ENCODE peak calls at places on chromosome 12, in ten cellular contexts. G is small intestine; H is cardiac muscle cell; R is trophoblast cell; K is sigmoid colon; T is right cardiac atrium; A is colonic mucosa; W is PC-3; P is effector memory CD4-positive, alpha-beta T cell; O is mesenchymal stem cell. Y is an unnamed sample.
A peak's percentile ranks its signal among the peaks of the same experiment; 100 is the strongest.

GRCh38 chr12:3144495-3144894 is 67.3 kb downstream of the TSPAN9 start:
- DNase-seq in G (no peak), H (no peak), R (no peak), K (no peak), T (no peak), A (no peak), W (no peak), P (no peak), O (no peak), Y (no peak)

GRCh38 chr12:11174022-11174421 is 3.0 kb downstream of the SMIM10L1 start:
- DNase-seq in G (no peak), H (peak; percentile 27), R (no peak), K (no peak), T (no peak), A (no peak), W (no peak), P (no peak), O (peak; percentile 7), Y (no peak)

GRCh38 chr12:2429032-2429431 is 365.7 kb upstream of the FKBP4 start:
- DNase-seq in G (no peak), H (no peak), R (no peak), K (peak; percentile 80), T (no peak), A (no peak), W (no peak), P (no peak), O (no peak), Y (no peak)

GRCh38 chr12:68374315-68374982 is 42.3 kb upstream of the MDM1 start:
- DNase-seq in G (no peak), H (no peak), R (peak; percentile 38), K (no peak), T (no peak), A (no peak), W (peak; percentile 70), P (peak; percentile 25), O (no peak), Y (no peak)

GRCh38 chr12:26870491-26871419 is 37.8 kb upstream of the ITPR2 start:
- DNase-seq in G (peak; percentile 46), H (peak; percentile 92), R (peak; percentile 76), K (peak; percentile 68), T (peak; percentile 57), A (peak; percentile 47), W (peak; percentile 97), P (no peak), O (peak; percentile 29), Y (no peak)

GRCh38 chr12:110270125-110270962 is 10.7 kb upstream of the ATP2A2 start:
- DNase-seq in G (no peak), H (peak; percentile 68), R (no peak), K (peak; percentile 87), T (peak; percentile 64), A (no peak), W (peak; percentile 92), P (no peak), O (peak; percentile 82), Y (no peak)

GRCh38 chr12:16604853-16605252 is 1.1 kb downstream of the LMO3 start:
- DNase-seq in G (no peak), H (no peak), R (no peak), K (peak; percentile 76), T (peak; percentile 48), A (no peak), W (no peak), P (no peak), O (no peak), Y (no peak)

GRCh38 chr12:108850854-108851573 is 6.4 kb downstream of the SSH1 start:
- DNase-seq in G (no peak), H (peak; percentile 90), R (peak; percentile 36), K (peak; percentile 81), T (peak; percentile 82), A (no peak), W (no peak), P (no peak), O (peak; percentile 97), Y (peak; percentile 85)

DNA sequence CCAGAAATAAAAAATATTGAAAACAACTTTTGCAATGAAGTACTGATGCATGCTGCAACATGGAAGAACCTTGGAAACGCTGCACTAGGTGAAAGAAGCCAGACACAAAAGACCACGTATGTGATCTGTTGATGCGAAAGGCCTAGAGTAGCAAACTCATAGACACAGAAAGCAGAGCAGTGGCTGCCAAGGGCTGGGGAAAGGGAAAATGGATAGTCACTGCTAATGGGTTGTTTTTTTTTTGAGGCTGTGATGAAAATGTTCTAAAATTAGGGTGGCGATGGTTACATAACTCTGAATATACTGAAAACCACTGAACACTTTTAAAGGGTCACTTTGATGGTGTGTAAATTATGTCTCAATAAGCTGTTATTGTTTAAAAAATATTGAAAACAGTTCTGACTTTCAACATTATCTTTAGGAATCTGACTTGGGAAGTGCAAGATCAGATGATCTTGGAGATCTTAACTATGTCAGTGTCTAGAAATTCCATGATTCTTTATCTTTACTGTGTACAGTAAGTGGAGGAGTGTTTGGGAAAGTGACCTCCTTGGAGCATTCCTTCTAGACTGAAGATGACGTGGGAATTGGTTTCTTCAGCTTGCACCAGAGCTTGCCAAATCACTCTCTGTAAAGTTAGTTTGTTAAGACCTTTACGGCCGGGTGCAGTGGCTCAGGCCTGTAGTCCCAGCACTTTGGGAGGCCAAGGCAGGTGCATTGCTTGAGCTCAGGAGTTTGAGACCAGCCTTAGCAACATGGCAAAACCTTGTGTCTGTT is 12.4 kb downstream of the MLXIP start:
- DNase-seq in G (no peak), H (peak; percentile 97), R (peak; percentile 97), K (peak; percentile 92), T (no peak), A (peak; percentile 45), W (no peak), P (no peak), O (peak; percentile 99), Y (no peak)
- H3K4me1 ChIP-seq in G (peaks cover 25% of the 10 kb centered on the region), H (peaks cover 11% of the 10 kb centered on the region), R (peaks cover 6% of the 10 kb centered on the region), K (peaks cover 100% of the 10 kb centered on the region), T (peaks cover 30% of the 10 kb centered on the region), A (peaks cover 31% of the 10 kb centered on the region), W (no peaks in the 10 kb centered on the region), P (peaks cover 28% of the 10 kb centered on the region), O (peaks cover 40% of the 10 kb centered on the region), Y (peaks cover 42% of the 10 kb centered on the region)

DNA sequence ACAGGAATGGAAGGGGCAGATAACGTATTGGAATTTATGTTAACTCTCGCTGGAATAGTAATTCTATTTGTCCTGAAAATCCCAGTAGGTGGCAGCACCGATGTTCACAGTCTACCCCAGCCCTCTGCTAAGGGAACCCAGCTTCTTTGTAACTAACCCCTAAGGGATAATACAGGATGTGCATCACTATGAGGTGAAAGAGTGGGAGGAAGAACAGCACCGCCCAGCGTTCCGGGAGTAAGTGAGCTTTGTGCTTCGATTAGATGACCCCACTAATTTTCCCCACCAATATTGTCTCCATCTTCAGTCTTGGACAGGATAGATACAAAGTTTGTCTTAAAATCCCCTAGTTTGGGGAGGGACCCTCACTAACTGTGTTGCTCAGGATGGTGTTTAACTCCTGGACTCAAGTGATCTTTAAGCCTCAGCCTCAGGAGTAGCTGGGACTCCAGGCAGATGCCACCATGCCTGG is 2.7 kb downstream of the SLC2A3 start:
- DNase-seq in G (peak; percentile 65), H (peak; percentile 96), R (peak; percentile 86), K (peak; percentile 88), T (peak; percentile 85), A (peak; percentile 59), W (peak; percentile 85), P (peak; percentile 60), O (peak; percentile 96), Y (no peak)
- H3K4me3 ChIP-seq in G (no peak overlapping the region), H (peak overlapping the region; percentile 87), R (peak overlapping the region; percentile 64), K (no peak overlapping the region), T (peak overlapping the region; percentile 88), A (peak overlapping the region; percentile 46), W (peak overlapping the region; percentile 35), P (peak overlapping the region; percentile 61), O (no peak overlapping the region), Y (peak overlapping the region; percentile 71)

GRCh38 chr12:56616924-56617323 is 13.2 kb downstream of the BAZ2A start:
- DNase-seq in G (no peak), H (no peak), R (no peak), K (peak; percentile 6), T (no peak), A (no peak), W (no peak), P (no peak), O (no peak), Y (no peak)

GRCh38 chr12:56626691-56627090 is 3.4 kb downstream of the BAZ2A start:
- DNase-seq in G (no peak), H (no peak), R (no peak), K (no peak), T (no peak), A (no peak), W (no peak), P (no peak), O (no peak), Y (no peak)

DNA sequence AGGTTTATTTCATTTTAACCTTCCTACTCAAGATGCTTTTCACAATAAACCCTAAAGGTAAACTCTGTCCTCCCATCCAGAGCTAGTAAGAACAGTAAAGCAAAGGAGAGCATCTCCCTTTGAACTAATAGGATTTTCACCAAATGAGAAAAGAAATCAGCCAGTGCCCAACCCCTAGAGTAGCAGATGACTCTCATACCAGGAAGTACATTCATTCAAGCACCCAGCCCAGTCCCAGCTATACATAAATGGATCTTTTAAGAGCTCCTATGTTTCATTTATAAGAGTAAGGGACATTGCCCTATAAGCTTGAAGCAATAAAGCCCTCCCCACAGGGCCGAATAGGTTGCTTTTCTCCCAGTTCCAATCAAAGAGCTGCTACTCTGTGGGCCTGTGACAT is 7.6 kb downstream of the BAZ2A start:
- DNase-seq in G (no peak), H (no peak), R (no peak), K (no peak), T (no peak), A (no peak), W (no peak), P (no peak), O (no peak), Y (no peak)
- H3K4me1 ChIP-seq in G (no peaks in the 10 kb centered on the region), H (peaks cover 52% of the 10 kb centered on the region), R (no peaks in the 10 kb centered on the region), K (peaks cover 44% of the 10 kb centered on the region), T (peaks cover 5% of the 10 kb centered on the region), A (no peaks in the 10 kb centered on the region), W (no peaks in the 10 kb centered on the region), P (peaks cover 6% of the 10 kb centered on the region), O (peaks cover 6% of the 10 kb centered on the region), Y (peaks cover 21% of the 10 kb centered on the region)

GRCh38 chr12:31897791-31898503 is 61.3 kb upstream of the RESF1 start:
- DNase-seq in G (no peak), H (peak; percentile 61), R (peak; percentile 46), K (no peak), T (no peak), A (no peak), W (no peak), P (peak; percentile 6), O (peak; percentile 26), Y (no peak)

GRCh38 chr12:31899136-31899535 is 60.1 kb upstream of the RESF1 start:
- DNase-seq in G (no peak), H (no peak), R (no peak), K (no peak), T (no peak), A (no peak), W (no peak), P (no peak), O (peak; percentile 14), Y (no peak)

GRCh38 chr12:31900271-31900670 is 58.9 kb upstream of the RESF1 start:
- DNase-seq in G (no peak), H (peak; percentile 41), R (no peak), K (no peak), T (no peak), A (no peak), W (no peak), P (no peak), O (no peak), Y (no peak)

GRCh38 chr12:31896514-31897039 is 62.6 kb upstream of the RESF1 start:
- DNase-seq in G (peak; percentile 78), H (peak; percentile 98), R (no peak), K (no peak), T (no peak), A (peak; percentile 63), W (no peak), P (peak; percentile 73), O (peak; percentile 75), Y (no peak)

DNA sequence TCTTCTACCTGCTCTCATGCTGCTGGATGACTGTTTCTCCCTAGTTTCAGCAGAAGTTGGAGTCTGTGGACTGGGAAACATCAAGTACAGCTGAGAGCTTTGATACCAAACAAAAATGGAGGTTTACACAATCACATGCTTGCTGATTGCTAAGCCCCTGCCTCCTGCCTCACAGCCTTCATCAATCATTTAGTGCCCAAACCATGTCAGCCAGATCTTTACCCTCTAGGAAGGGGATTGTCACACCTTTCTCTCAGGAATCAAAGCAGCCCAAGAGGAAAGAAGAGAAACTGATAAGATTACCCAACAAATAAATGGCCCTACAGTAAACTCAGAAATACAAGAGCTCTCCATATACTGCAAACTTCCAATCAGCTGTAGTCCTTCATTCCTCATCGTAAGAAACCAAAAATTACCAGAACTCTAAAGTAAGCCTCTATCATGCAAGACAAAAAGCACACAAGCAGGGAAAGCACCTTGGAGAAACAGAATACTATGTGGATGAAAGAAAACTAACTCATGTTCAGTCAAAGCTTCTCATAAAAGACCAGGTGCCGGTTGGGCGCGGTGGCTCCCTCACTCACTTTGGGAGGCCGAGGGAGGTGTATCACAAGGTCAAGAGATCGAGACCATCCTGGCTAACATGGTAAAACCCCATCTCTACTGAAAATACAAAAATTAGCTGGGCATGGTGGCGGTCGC is 63.6 kb upstream of the RESF1 start:
- DNase-seq in G (no peak), H (no peak), R (no peak), K (no peak), T (no peak), A (no peak), W (no peak), P (no peak), O (no peak), Y (no peak)
- H3K4me3 ChIP-seq in G (no peak overlapping the region), H (no peak overlapping the region), R (no peak overlapping the region), K (no peak overlapping the region), T (no peak overlapping the region), A (no peak overlapping the region), W (no peak overlapping the region), P (no peak overlapping the region), O (no peak overlapping the region), Y (no peak overlapping the region)

Y was measured in ascending aorta.